ENCODE peak calls at places on chromosomes 5 and 9, in ten cellular contexts. A is A549; H is activated CD8-positive, alpha-beta T cell treated with anti-CD3 and anti-CD28 coated beads for 36 hours; Y is CD8-positive, alpha-beta T cell; C is fibroblast of mammary gland; R is ovary; M is B cell; W is thyroid gland; G is mesothelial cell of epicardium; Q is endothelial cell. X is an unnamed sample.

GRCh38 chr5:93596676-93597441 is 13.8 kb downstream of the NR2F1 start:
- DNase-seq in Q (no peak), R (no peak), M (no peak), C (no peak), Y (no peak), W (no peak), H (no peak), G (no peak), A (no peak), X (peak; percentile 77)

GRCh38 chr5:167840736-167841135 is 450.7 kb upstream of the WWC1 start:
- DNase-seq in W (no peak), M (no peak), A (no peak), Y (no peak), G (no peak), R (no peak), Q (no peak), H (no peak), C (no peak), X (no peak)

GRCh38 chr5:128516978-128517377 is 21.1 kb downstream of the FBN2 start:
- DNase-seq in C (peak; percentile 21), W (no peak), A (no peak), G (no peak), Y (no peak), M (no peak), Q (no peak), H (no peak), R (no peak), X (no peak)

GRCh38 chr9:133341369-133342082 is 5.5 kb upstream of the SURF6 start:
- DNase-seq in C (no peak), R (no peak), Y (no peak), G (no peak), W (no peak), M (no peak), Q (no peak), H (no peak), A (no peak), X (no peak)

GRCh38 chr5:78003442-78003841 is 227.3 kb upstream of the TBCA start:
- DNase-seq in R (no peak), M (no peak), Q (no peak), G (no peak), C (no peak), A (no peak), H (no peak), Y (no peak), W (no peak), X (no peak)

GRCh38 chr5:97575322-97575721 is 392.3 kb upstream of the RIOK2 start:
- DNase-seq in W (no peak), C (no peak), R (no peak), Q (no peak), A (no peak), M (no peak), Y (no peak), G (no peak), H (no peak), X (no peak)

GRCh38 chr5:143874312-143874711 is 62.4 kb downstream of the HMHB1 start:
- DNase-seq in W (peak; percentile 85), H (no peak), A (no peak), Y (no peak), R (no peak), M (no peak), Q (no peak), G (no peak), C (no peak), X (no peak)

GRCh38 chr5:12323637-12324229 is 419.5 kb upstream of the CTNND2 start:
- DNase-seq in Y (no peak), W (no peak), G (no peak), A (no peak), C (no peak), R (no peak), Q (no peak), H (no peak), M (no peak), X (no peak)

GRCh38 chr5:175894805-175895204 is 23.4 kb downstream of the CPLX2 start:
- DNase-seq in Y (no peak), W (no peak), R (no peak), Q (no peak), A (no peak), M (no peak), G (no peak), H (no peak), C (no peak), X (no peak)

GRCh38 chr9:447230-448025 is 232.8 kb downstream of the DOCK8 start:
- DNase-seq in M (no peak), Y (peak; percentile 61), Q (no peak), W (no peak), G (no peak), A (peak; percentile 55), H (peak; percentile 84), R (no peak), C (peak; percentile 63), X (peak; percentile 82)

GRCh38 chr5:38381361-38381760 is 123.0 kb downstream of the EGFLAM start:
- DNase-seq in R (no peak), A (no peak), M (no peak), G (no peak), H (no peak), C (no peak), Y (no peak), Q (no peak), W (no peak), X (no peak)

GRCh38 chr5:119340597-119341218 is 15.1 kb upstream of the TNFAIP8 start:
- DNase-seq in C (no peak), Q (no peak), R (no peak), M (no peak), A (no peak), Y (peak; percentile 47), G (no peak), W (no peak), H (peak; percentile 83), X (no peak)

GRCh38 chr9:85212887-85213286 is 528.9 kb downstream of the AGTPBP1 start:
- DNase-seq in A (no peak), G (no peak), W (no peak), C (peak; percentile 85), Y (no peak), R (no peak), Q (no peak), M (no peak), H (peak; percentile 61), X (peak; percentile 88)

GRCh38 chr5:113806250-113806649 is 292.8 kb downstream of the YTHDC2 start:
- DNase-seq in Y (no peak), C (peak; percentile 17), H (no peak), W (no peak), R (no peak), Q (no peak), M (no peak), A (no peak), G (no peak), X (no peak)

GRCh38 chr9:34984049-34984448 is 5.5 kb upstream of the DNAJB5 start:
- DNase-seq in Q (peak; percentile 52), M (no peak), W (peak; percentile 29), C (peak; percentile 36), H (peak; percentile 45), Y (peak; percentile 31), A (no peak), G (no peak), R (no peak), X (no peak)

GRCh38 chr5:68960961-68961360 is 132.9 kb upstream of the SLC30A5 start:
- DNase-seq in M (no peak), R (no peak), Y (no peak), H (no peak), G (no peak), Q (no peak), A (no peak), W (no peak), C (no peak), X (no peak)

GRCh38 chr5:68960469-68960868 is 133.3 kb upstream of the SLC30A5 start:
- DNase-seq in Q (no peak), A (no peak), H (no peak), M (no peak), C (no peak), W (no peak), G (no peak), R (no peak), Y (no peak), X (no peak)

GRCh38 chr5:68961762-68962161 is 132.1 kb upstream of the SLC30A5 start:
- DNase-seq in W (no peak), G (no peak), Q (no peak), R (no peak), M (no peak), Y (no peak), C (no peak), H (no peak), A (no peak), X (no peak)

GRCh38 chr5:68964679-68965078 is 129.1 kb upstream of the SLC30A5 start:
- DNase-seq in C (no peak), H (no peak), Y (no peak), A (no peak), G (no peak), W (no peak), Q (no peak), R (no peak), M (no peak), X (no peak)

GRCh38 chr5:68962632-68963484 is 131.0 kb upstream of the SLC30A5 start:
- DNase-seq in Y (no peak), W (peak; percentile 73), Q (peak; percentile 65), A (peak; percentile 70), M (no peak), C (peak; percentile 66), G (peak; percentile 25), H (peak; percentile 29), R (peak; percentile 67), X (peak; percentile 85)
- TF ChIP-seq CTCF in Y (no peak), W (peak; percentile 80), Q (peak; percentile 67), A (peak; percentile 93), M (no peak), C (peak; percentile 96), G (peak; percentile 65), H (peak; percentile 55), R (peak; percentile 77), X (peak; percentile 95)

GRCh38 chr5:34007675-34008600 is at the start of gene AMACR:
- DNase-seq in M (peak; percentile 92), Q (peak; percentile 92), A (peak; percentile 91), G (peak; percentile 81), W (peak; percentile 94), R (peak; percentile 90), Y (peak; percentile 89), H (peak; percentile 88), C (peak; percentile 88), X (peak; percentile 95)
- TF ChIP-seq CTCF in M (no peak), Q (no peak), A (no peak), G (no peak), W (no peak), R (no peak), Y (no peak), H (no peak), C (no peak), X (no peak)

GRCh38 chr9:82252116-82252515 is 263.5 kb downstream of the SPATA31D1 start:
- DNase-seq in Q (no peak), Y (no peak), G (no peak), C (no peak), W (no peak), M (no peak), A (no peak), R (no peak), H (no peak), X (no peak)

GRCh38 chr9:82242285-82242963 is 253.9 kb downstream of the SPATA31D1 start:
- DNase-seq in R (no peak), C (no peak), Q (no peak), W (no peak), H (no peak), Y (no peak), G (no peak), M (no peak), A (no peak), X (no peak)

GRCh38 chr9:82247318-82247717 is 258.7 kb downstream of the SPATA31D1 start:
- DNase-seq in W (no peak), H (no peak), C (peak; percentile 24), Y (no peak), R (no peak), Q (no peak), M (no peak), G (no peak), A (no peak), X (no peak)
- TF ChIP-seq CTCF in W (no peak), H (no peak), C (no peak), Y (no peak), R (no peak), Q (no peak), M (no peak), G (no peak), A (no peak), X (no peak)

GRCh38 chr5:117077142-117077541 is 502.5 kb upstream of the SEMA6A start:
- DNase-seq in W (no peak), M (no peak), R (no peak), C (no peak), G (no peak), A (no peak), Y (no peak), Q (no peak), H (no peak), X (no peak)
- TF ChIP-seq CTCF in W (no peak), M (no peak), R (no peak), C (peak; percentile 16), G (peak; percentile 39), A (peak; percentile 16), Y (no peak), Q (peak; percentile 65), H (no peak), X (peak; percentile 23)

X was measured in RWPE1.